ENCODE peak calls at places on chromosomes 4 and X, in seven cellular contexts. K, N, Y, H, L, U and B are unnamed samples.

GRCh38 chr4:54658321-54659093 is 750 bp downstream of the KIT start:
- DNase-seq in Y (peak), N (peak), H (peak), L (no peak), U (peak), K (peak), B (peak)

GRCh38 chr4:39541987-39542632 is 14.9 kb upstream of the UGDH start:
- DNase-seq in Y (no peak), N (no peak), U (no peak), K (no peak), L (peak), H (no peak), B (no peak)

GRCh38 chr4:147244786-147245185 is 236.1 kb upstream of the EDNRA start:
- DNase-seq in H (no peak), L (no peak), U (no peak), N (no peak), Y (no peak), K (no peak), B (no peak)

GRCh38 chr4:133524369-133524768 is 375.3 kb downstream of the PCDH10 start:
- DNase-seq in N (no peak), K (no peak), U (no peak), Y (no peak), H (no peak), L (peak), B (no peak)

GRCh38 chrX:103585421-103586313 is at the start of gene TCEAL4:
- DNase-seq in K (peak), H (peak), N (peak), Y (peak), L (peak), U (no peak), B (peak)

GRCh38 chrX:43467608-43468234 is 188.4 kb upstream of the MAOA start:
- DNase-seq in Y (no peak), K (no peak), N (no peak), U (no peak), H (no peak), L (no peak), B (no peak)

GRCh38 chr4:60089546-60090273 is 1110.4 kb upstream of the ADGRL3 start:
- DNase-seq in U (no peak), Y (no peak), H (no peak), L (no peak), N (no peak), K (no peak), B (no peak)

GRCh38 chrX:30230395-30230794 is at the start of gene MAGEB3:
- DNase-seq in K (no peak), N (no peak), H (no peak), U (no peak), L (no peak), Y (no peak), B (no peak)

GRCh38 chrX:110755061-110755460 is 40.6 kb downstream of the CHRDL1 start:
- DNase-seq in K (no peak), L (no peak), Y (no peak), H (no peak), N (no peak), U (no peak), B (no peak)

GRCh38 chr4:123750044-123750443 is 353.4 kb downstream of the SPRY1 start:
- DNase-seq in Y (no peak), L (no peak), N (no peak), U (no peak), K (no peak), H (no peak), B (no peak)

GRCh38 chr4:81257021-81257420 is 42.0 kb upstream of the PRKG2 start:
- DNase-seq in U (no peak), H (peak), Y (no peak), K (no peak), L (no peak), N (no peak), B (no peak)

GRCh38 chr4:95181446-95182306 is 367.1 kb downstream of the UNC5C start:
- DNase-seq in N (no peak), Y (no peak), L (no peak), H (peak), K (no peak), U (no peak), B (peak)

GRCh38 chrX:93422693-93423092 is 250.7 kb downstream of the NAP1L3 start:
- DNase-seq in N (no peak), U (peak), Y (peak), H (peak), L (peak), K (no peak), B (no peak)

GRCh38 chr4:78764498-78764961 is 11.6 kb upstream of the BMP2K start:
- DNase-seq in U (no peak), K (no peak), Y (no peak), H (peak), L (peak), N (no peak), B (no peak)

GRCh38 chr4:186029731-186030421 is 39.1 kb upstream of the TLR3 start:
- DNase-seq in Y (no peak), K (peak), U (no peak), H (peak), N (peak), L (peak), B (no peak)

GRCh38 chr4:70704333-70705145 is 16.2 kb downstream of the UTP3 start:
- DNase-seq in L (no peak), H (peak), U (peak), Y (peak), K (peak), N (peak), B (peak)

GRCh38 chrX:44012484-44013096 is 39.4 kb upstream of the NDP start:
- DNase-seq in U (peak), Y (no peak), N (peak), H (peak), K (peak), L (peak), B (peak)

GRCh38 chr4:104879367-104879766 is 267.3 kb upstream of the TET2 start:
- DNase-seq in N (no peak), Y (no peak), L (peak), H (no peak), K (no peak), U (no peak), B (no peak)

GRCh38 chrX:2723316-2723879 is 28.4 kb upstream of the XG start:
- DNase-seq in Y (no peak), L (no peak), H (no peak), K (no peak), N (no peak), U (no peak), B (no peak)

GRCh38 chrX:13952581-13952980 is 77.1 kb downstream of the GEMIN8 start:
- DNase-seq in N (no peak), K (no peak), H (no peak), U (no peak), Y (no peak), L (no peak), B (no peak)

GRCh38 chrX:73577368-73577767 is 14.4 kb downstream of the CHIC1 start:
- DNase-seq in L (peak), Y (no peak), U (no peak), H (peak), K (no peak), N (no peak), B (no peak)

GRCh38 chr4:105343523-105343931 is 130.3 kb downstream of the PPA2 start:
- DNase-seq in L (no peak), H (peak), K (no peak), Y (no peak), N (no peak), U (no peak), B (no peak)

GRCh38 chrX:65598559-65599147 is 64.1 kb upstream of the LAS1L start:
- DNase-seq in H (no peak), L (no peak), Y (no peak), U (peak), K (no peak), N (no peak), B (peak)

GRCh38 chrX:65600106-65600505 is 65.5 kb upstream of the LAS1L start:
- DNase-seq in Y (no peak), L (no peak), N (no peak), H (no peak), U (no peak), K (no peak), B (no peak)

GRCh38 chrX:65596270-65596669 is 61.7 kb upstream of the LAS1L start:
- DNase-seq in N (no peak), U (peak), L (peak), K (no peak), Y (no peak), H (peak), B (peak)

GRCh38 chrX:65601530-65602281 is 65.7 kb upstream of the MSN start:
- DNase-seq in H (peak), K (peak), Y (no peak), U (peak), L (peak), N (peak), B (peak)

GRCh38 chrX:65601126-65601525 is 66.3 kb upstream of the MSN start:
- DNase-seq in N (no peak), Y (no peak), H (no peak), L (no peak), U (no peak), K (no peak), B (peak)
- TF ChIP-seq CTCF in N (no peak), Y (no peak), H (no peak), L (no peak), U (no peak), K (no peak), B (no peak)

GRCh38 chr4:47942420-47942819 is 28.0 kb upstream of the NFXL1 start:
- DNase-seq in H (no peak), N (no peak), Y (no peak), L (no peak), K (no peak), U (no peak), B (no peak)

DNA sequence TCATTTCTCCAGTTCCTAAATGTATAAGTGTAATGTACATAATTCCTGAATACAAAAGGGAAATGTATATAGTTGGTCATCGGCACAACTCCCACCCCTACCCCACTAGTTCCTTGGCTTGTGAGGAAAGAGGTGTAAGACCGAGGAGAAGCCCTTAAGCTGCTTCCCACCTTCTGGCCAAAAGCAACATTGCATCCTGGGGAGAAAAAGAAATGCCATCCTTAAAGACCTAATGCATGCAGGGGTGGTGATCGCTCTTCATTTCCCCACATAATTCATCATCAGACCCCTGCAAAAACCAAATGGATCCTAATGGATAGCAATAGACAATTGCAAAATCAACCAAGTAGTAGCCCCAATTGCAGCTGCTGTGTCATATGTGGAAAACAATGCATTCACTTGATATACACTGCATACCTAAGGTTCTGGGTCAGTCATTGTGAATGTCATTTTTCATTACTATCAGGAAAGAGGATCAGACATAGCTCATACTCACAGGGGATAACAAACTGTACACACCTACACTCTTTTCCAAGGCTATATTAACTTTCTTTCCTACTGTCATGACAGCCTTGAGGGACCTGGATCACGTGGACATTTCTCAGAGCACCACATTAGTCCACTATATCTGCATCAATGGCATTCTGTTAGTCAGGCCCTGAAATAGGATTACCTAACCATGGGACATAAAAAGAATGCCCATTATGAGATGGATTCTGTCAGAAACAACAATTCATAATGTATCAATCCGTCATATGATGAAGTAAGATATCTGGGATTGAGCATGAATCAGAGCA is 31.7 kb upstream of the NFXL1 start:
- DNase-seq in N (no peak), K (no peak), Y (no peak), L (no peak), H (no peak), U (no peak), B (no peak)
- TF ChIP-seq CTCF in N (no peak), K (no peak), Y (peak), L (no peak), H (peak), U (no peak), B (no peak)

DNA sequence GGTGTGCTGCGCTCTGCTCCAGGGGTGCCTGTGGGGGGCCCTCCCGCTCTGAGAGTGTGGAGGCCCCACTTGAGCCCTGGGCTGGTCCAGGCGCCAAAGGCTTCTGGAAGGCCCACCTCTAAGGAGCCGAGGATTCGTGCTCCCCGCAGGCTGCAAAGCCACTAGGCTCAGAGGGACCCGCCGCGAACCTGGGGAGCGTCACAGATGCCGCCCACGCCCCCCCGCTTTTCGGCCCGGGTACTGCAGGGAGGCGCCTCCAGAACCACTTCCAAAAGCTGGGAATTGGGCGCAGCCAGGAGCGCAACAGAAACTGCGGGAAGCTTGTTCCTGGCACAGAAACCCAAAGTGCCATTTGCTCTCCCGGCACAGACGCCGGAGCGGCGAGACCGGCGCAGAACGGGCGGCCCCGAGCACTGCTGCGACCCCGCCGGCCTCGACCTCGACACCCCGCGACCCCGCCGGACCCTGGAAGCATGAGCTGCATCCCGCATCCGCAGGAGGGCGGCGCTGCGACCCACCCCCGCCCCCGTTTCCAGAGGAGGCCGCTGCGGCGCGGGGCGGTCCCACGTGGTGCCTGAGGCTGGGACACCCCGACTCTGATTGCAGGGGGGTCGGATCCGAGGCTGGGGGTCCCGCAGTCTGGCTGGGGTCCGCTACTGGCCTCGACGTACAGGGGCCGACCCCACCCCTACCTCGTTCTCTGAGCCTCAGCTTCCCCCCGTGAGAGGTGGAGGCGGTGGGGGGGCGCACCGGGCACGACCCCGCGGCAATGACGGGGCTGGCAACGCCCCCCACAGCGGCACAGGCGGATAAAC is 30.8 kb downstream of the CPLX1 start:
- DNase-seq in K (no peak), H (no peak), N (no peak), Y (no peak), L (no peak), U (no peak), B (no peak)
- TF ChIP-seq CTCF in K (no peak), H (no peak), N (no peak), Y (no peak), L (no peak), U (no peak), B (no peak)

DNA sequence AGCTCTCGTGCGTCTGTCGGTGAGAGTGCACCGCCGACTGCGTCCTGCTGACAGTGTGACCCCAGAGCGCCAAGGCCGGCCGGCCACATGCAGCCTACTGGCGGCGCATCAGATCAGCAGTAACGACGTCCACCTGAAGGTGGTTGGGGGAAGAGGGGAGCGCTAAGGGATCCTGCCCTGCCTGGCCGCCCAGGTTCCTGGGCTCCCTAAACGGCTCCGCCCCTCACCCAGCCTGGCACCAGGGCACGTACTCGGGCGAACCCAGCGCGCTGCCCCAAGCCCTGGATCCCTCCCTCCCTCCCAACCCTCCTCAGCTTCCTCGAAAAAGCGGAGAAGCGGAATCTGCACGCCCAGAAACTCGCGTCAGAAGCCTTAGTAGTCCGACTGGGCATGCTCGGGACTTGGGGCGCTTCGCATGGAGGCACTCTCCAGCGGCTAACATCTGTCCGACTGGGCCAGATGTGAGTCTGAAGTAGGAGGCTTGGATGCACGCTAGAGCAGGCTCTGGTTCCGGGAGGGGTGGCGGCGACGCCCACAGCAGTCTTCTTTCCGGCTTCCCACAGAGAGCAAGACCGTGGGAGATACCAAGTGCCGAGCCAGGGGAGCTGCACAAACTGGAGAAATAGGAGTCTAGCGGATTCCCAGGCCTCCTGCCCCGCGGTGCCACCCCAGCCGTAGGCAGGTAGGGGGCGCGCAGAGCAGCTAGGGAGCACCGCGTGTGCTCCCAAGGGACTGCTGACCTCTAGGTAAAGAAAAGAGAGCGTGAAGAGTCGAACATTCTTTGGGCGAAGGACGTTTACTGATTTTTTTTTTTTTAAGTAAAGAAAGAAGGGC is 114.4 kb upstream of the TEX13C start:
- DNase-seq in U (peak), H (no peak), L (peak), Y (peak), N (peak), K (no peak), B (peak)
- TF ChIP-seq CTCF in U (no peak), H (no peak), L (peak), Y (peak), N (peak), K (no peak), B (no peak)